ENCODE peak calls at places on chromosomes 12 and 14, in four cellular contexts. R, I, Z and L are unnamed samples.

GRCh38 chr14:20489093-20489994 is 16.0 kb upstream of the RNASE10 start:
- DNase-seq in Z (peak; percentile 42), I (peak; percentile 37), R (peak; percentile 79), L (peak; percentile 55)

GRCh38 chr12:118884226-118884625 is 97.1 kb upstream of the SRRM4 start:
- DNase-seq in Z (no peak), I (no peak), R (no peak), L (no peak)

GRCh38 chr14:26526132-26526531 is 71.7 kb downstream of the NOVA1 start:
- DNase-seq in Z (peak; percentile 24), I (no peak), R (no peak), L (no peak)

GRCh38 chr12:27177716-27178115 is 66.4 kb upstream of the STK38L start:
- DNase-seq in I (peak; percentile 32), R (peak; percentile 90), Z (peak; percentile 46), L (no peak)

GRCh38 chr14:64919618-64920017 is 5.4 kb downstream of the CHURC1 start:
- DNase-seq in Z (peak; percentile 22), R (no peak), I (no peak), L (no peak)

GRCh38 chr12:42156232-42156631 is 11.6 kb upstream of the GXYLT1 start:
- DNase-seq in I (no peak), Z (no peak), R (no peak), L (no peak)

GRCh38 chr14:96053600-96054381 is 14.6 kb downstream of the C14orf132 start:
- DNase-seq in Z (peak; percentile 93), I (no peak), R (peak; percentile 19), L (no peak)

GRCh38 chr14:100440207-100440631 is 117.1 kb downstream of the SLC25A47 start:
- DNase-seq in I (peak; percentile 95), Z (peak; percentile 71), R (peak; percentile 92), L (no peak)

GRCh38 chr14:58574623-58575022 is 63.1 kb upstream of the DACT1 start:
- DNase-seq in R (peak; percentile 8), I (no peak), Z (peak; percentile 18), L (no peak)

GRCh38 chr12:6226002-6226700 is 26.0 kb downstream of the CD9 start:
- DNase-seq in R (peak; percentile 96), Z (peak; percentile 98), I (peak; percentile 70), L (no peak)

GRCh38 chr14:96057738-96058137 is 18.6 kb downstream of the C14orf132 start:
- DNase-seq in I (no peak), R (no peak), Z (no peak), L (no peak)

GRCh38 chr12:19298837-19299605 is 140.3 kb upstream of the AEBP2 start:
- DNase-seq in R (peak; percentile 66), I (peak; percentile 10), Z (no peak), L (no peak)

GRCh38 chr12:119148049-119148448 is 30.7 kb upstream of the HSPB8 start:
- DNase-seq in I (no peak), Z (no peak), R (no peak), L (no peak)

GRCh38 chr12:4203772-4204376 is 69.7 kb upstream of the CCND2 start:
- DNase-seq in R (no peak), I (no peak), Z (no peak), L (no peak)

GRCh38 chr12:40226652-40227051 is 1.9 kb downstream of the LRRK2 start:
- DNase-seq in I (peak; percentile 25), Z (peak; percentile 78), R (peak; percentile 80), L (no peak)

GRCh38 chr14:58977366-58977765 is 211.1 kb upstream of the DAAM1 start:
- DNase-seq in I (no peak), Z (no peak), R (peak; percentile 11), L (no peak)

GRCh38 chr12:109264943-109265650 is 44.0 kb downstream of the FOXN4 start:
- DNase-seq in Z (no peak), I (no peak), R (no peak), L (no peak)

GRCh38 chr12:54215990-54216579 is 27.3 kb upstream of the SMUG1 start:
- DNase-seq in Z (no peak), R (no peak), I (no peak), L (no peak)

GRCh38 chr14:77372304-77372841 is 4.5 kb downstream of the TMED8 start:
- DNase-seq in R (peak; percentile 4), Z (peak; percentile 5), I (no peak), L (peak; percentile 55)

GRCh38 chr12:14776236-14776959 is 26.9 kb downstream of the WBP11 start:
- DNase-seq in Z (peak; percentile 63), I (no peak), R (no peak), L (no peak)
- TF ChIP-seq CTCF in Z (peak; percentile 44), I (no peak), R (no peak), L (peak; percentile 35)

GRCh38 chr12:44774815-44775411 is 101.2 kb downstream of the NELL2 start:
- DNase-seq in Z (peak; percentile 7), I (peak; percentile 8), R (peak; percentile 40), L (no peak)
- TF ChIP-seq CTCF in Z (peak; percentile 61), I (peak; percentile 60), R (peak; percentile 70), L (peak; percentile 87)

DNA sequence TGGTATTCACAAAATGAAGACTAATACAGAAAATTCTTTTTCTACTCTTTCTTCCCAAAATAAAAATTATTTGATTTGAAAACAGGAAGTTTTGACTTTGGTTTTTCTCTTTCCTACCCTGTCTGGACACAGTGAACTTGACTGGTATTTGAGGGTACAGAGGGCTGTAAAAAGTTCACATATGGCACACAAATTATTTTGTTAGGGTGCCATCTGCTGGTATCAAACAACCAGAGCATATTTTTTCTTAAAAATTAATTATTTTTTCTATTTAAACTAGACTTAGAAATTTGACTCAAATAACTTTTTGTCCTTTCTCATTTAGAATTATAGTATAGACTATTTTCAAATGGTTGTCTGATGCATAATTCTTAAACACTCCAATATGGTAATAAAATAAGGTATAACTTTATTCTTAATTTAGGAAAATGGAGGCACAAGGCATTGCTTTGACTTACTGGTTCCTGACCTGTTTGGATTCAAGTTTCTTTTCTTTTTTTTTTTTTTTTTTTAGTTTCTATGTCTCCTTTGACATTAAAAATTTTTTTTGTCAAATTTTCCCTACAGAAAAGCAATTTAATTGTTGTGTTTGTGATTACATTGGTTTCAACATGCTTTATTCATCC is 390.6 kb downstream of the PRKD1 start:
- DNase-seq in I (peak; percentile 2), Z (peak; percentile 60), R (peak; percentile 19), L (no peak)
- TF ChIP-seq CTCF in I (peak; percentile 40), Z (peak; percentile 38), R (peak; percentile 40), L (no peak)

GRCh38 chr12:21865846-21866245 is 75.4 kb downstream of the ABCC9 start:
- DNase-seq in I (no peak), Z (no peak), R (no peak), L (no peak)

GRCh38 chr12:21860534-21860933 is 80.7 kb downstream of the ABCC9 start:
- DNase-seq in I (no peak), R (no peak), Z (no peak), L (no peak)

GRCh38 chr12:21860128-21860527 is 81.1 kb downstream of the ABCC9 start:
- DNase-seq in Z (no peak), R (no peak), I (no peak), L (no peak)
- TF ChIP-seq CTCF in Z (no peak), R (no peak), I (no peak), L (no peak)

GRCh38 chr12:111589601-111590000 is 9.5 kb downstream of the ATXN2 start:
- DNase-seq in R (no peak), I (no peak), Z (no peak), L (no peak)

GRCh38 chr12:111584959-111585358 is 14.2 kb downstream of the ATXN2 start:
- DNase-seq in Z (no peak), I (peak; percentile 72), R (peak; percentile 75), L (no peak)

GRCh38 chr12:111585619-111586135 is 13.4 kb downstream of the ATXN2 start:
- DNase-seq in Z (no peak), R (no peak), I (no peak), L (no peak)

GRCh38 chr12:111588010-111588409 is 11.1 kb downstream of the ATXN2 start:
- DNase-seq in I (no peak), Z (no peak), R (no peak), L (no peak)

DNA sequence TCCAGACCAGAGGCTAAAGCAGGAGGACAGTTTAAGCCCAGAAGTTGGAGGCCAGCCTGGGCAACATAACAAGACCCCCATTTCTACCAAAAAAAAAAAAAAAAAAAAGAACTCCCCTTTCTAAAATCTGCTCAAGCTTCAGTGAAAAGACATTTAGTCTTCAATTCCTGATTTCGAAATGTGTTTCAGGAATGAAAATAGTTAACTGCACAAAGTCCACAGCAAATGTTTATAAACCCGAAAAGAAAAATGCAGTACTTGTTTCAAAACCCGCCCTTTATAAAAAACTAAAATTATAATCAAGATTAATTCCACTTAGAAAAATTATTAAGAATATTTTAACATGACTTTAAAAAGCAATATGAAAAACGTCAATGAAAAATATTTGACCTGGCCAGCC is 12.1 kb downstream of the ATXN2 start:
- DNase-seq in Z (no peak), R (no peak), I (no peak), L (no peak)
- TF ChIP-seq CTCF in Z (no peak), R (no peak), I (no peak), L (no peak)

DNA sequence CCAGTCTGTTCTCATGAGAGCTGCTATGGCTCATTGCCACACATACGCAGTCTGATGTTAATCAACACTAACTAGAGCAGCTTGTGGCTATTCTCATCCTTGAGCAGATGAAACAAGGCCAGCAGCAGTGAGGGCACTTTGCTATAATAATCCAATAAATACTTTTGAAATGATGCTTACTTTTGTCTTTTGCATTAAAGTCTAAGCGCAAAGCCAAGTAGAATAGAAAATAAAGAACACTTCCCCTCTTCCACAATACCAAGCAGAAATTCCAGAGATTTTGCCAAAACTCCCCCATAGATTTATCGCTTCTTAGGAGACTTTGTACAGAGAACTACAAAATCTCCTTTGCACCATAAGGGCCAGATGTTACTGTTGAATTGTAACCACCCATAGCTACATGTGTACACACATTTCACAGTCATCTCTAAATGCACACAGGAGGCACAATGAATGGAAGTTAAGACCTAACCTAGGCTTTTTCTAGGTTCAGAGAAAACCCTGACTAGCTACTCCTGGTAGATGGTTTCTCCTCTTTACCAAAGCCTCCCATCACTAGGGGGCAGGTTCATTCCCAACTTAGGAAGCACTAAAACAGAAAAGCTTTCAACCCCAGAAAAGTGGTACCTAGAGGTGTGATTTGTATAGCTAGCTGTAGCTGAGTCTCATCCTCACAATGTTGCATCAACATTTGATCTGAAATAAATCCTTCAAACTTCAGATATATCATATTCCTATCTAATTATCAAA is 119.3 kb downstream of the HMGA2 start:
- DNase-seq in R (no peak), Z (peak; percentile 67), I (no peak), L (no peak)
- TF ChIP-seq CTCF in R (no peak), Z (peak; percentile 27), I (no peak), L (no peak)

GRCh38 chr14:93160353-93160801 is 24.3 kb downstream of the MOAP1 start:
- DNase-seq in R (peak; percentile 40), I (peak; percentile 49), Z (peak; percentile 30), L (no peak)
- TF ChIP-seq CTCF in R (peak; percentile 61), I (peak; percentile 52), Z (peak; percentile 56), L (peak; percentile 47)